ENCODE peak calls at places on chromosome 18, in four cellular contexts. Z is GM12878, E is K562, Q is HepG2. W is an unnamed sample.

GRCh38 chr18:36977121-36977520 is 148.2 kb downstream of the KIAA1328 start:
- DNase-seq in Z (no peak), E (no peak), Q (no peak), W (no peak)

GRCh38 chr18:23887493-23887892 is 127.1 kb upstream of the TTC39C start:
- DNase-seq in Z (no peak), E (no peak), Q (no peak), W (no peak)

GRCh38 chr18:34224423-34225217 is at the start of gene NOL4:
- DNase-seq in Z (no peak), E (no peak), Q (peak; percentile 51), W (peak; percentile 96)

GRCh38 chr18:33212363-33212762 is 228.2 kb downstream of the CCDC178 start:
- DNase-seq in Z (no peak), E (no peak), Q (no peak), W (no peak)

GRCh38 chr18:42274488-42275137 is 319.6 kb downstream of the PIK3C3 start:
- DNase-seq in Z (no peak), E (no peak), Q (peak; percentile 62), W (no peak)

GRCh38 chr18:7645756-7646155 is 78.6 kb downstream of the PTPRM start:
- DNase-seq in Z (no peak), E (no peak), Q (no peak), W (no peak)

GRCh38 chr18:76405761-76406356 is 89.2 kb downstream of the ZNF516 start:
- DNase-seq in Z (no peak), E (peak; percentile 44), Q (peak; percentile 34), W (peak; percentile 8)

GRCh38 chr18:31512203-31512764 is 14.3 kb downstream of the DSG2 start:
- DNase-seq in Z (no peak), E (no peak), Q (peak; percentile 97), W (no peak)

GRCh38 chr18:43278401-43278800 is 1.1 kb upstream of the SYT4 start:
- DNase-seq in Z (no peak), E (no peak), Q (no peak), W (no peak)

GRCh38 chr18:45590060-45590537 is 25.2 kb upstream of the SLC14A2 start:
- DNase-seq in Z (no peak), E (no peak), Q (no peak), W (peak; percentile 10)

GRCh38 chr18:934518-935123 is 29.9 kb downstream of the ADCYAP1 start:
- DNase-seq in Z (no peak), E (no peak), Q (no peak), W (no peak)

GRCh38 chr18:51070545-51070944 is 40.5 kb downstream of the SMAD4 start:
- DNase-seq in Z (no peak), E (no peak), Q (no peak), W (no peak)

GRCh38 chr18:35671952-35672603 is 90.5 kb downstream of the GALNT1 start:
- DNase-seq in Z (no peak), E (no peak), Q (no peak), W (no peak)

GRCh38 chr18:5622905-5623304 is 79.1 kb upstream of the EPB41L3 start:
- DNase-seq in Z (no peak), E (no peak), Q (no peak), W (no peak)

GRCh38 chr18:2515408-2515807 is 55.9 kb downstream of the METTL4 start:
- DNase-seq in Z (no peak), E (no peak), Q (no peak), W (no peak)

GRCh38 chr18:2512059-2512458 is 59.2 kb downstream of the METTL4 start:
- DNase-seq in Z (no peak), E (no peak), Q (no peak), W (no peak)

GRCh38 chr18:2518473-2518872 is 52.8 kb downstream of the METTL4 start:
- DNase-seq in Z (no peak), E (no peak), Q (no peak), W (no peak)

GRCh38 chr18:2513616-2514015 is 57.7 kb downstream of the METTL4 start:
- DNase-seq in Z (no peak), E (no peak), Q (no peak), W (no peak)

DNA sequence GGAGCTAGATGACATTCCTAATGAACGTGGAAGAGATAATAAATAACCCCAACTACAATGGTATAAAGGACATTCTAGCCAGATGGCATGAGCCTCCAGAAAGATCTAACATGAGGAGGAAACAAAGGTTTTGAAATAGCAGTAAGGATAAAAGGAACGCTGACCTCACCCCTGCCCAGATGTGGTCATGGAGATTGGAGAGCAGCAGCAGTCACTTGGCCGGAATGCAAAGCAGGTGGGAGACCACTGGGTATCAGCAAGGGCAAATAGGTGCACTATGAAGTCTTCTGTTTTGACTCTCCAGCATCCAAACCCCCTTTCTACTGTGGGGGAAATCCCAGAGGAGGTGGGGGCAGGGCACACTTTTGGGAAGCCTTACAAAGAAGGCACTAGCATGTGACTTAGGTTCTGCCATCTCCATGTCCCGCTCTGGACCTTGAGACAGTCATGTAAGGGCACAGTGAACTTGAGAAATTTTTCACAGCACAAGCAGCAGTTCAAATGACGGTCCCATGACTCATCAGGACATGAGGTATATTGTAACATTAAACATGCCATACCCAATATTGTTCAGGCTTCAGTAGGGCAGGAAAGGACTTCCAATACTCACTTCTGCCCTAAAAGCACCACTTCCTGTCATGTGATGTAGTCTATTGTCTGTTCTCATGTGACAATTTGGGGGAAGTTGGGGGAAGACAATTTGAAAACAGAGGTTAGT is 55.2 kb downstream of the METTL4 start:
- DNase-seq in Z (no peak), E (no peak), Q (peak; percentile 3), W (no peak)
- TF ChIP-seq SP1 in Z (no peak), E (no peak), Q (no peak), W (no peak)

DNA sequence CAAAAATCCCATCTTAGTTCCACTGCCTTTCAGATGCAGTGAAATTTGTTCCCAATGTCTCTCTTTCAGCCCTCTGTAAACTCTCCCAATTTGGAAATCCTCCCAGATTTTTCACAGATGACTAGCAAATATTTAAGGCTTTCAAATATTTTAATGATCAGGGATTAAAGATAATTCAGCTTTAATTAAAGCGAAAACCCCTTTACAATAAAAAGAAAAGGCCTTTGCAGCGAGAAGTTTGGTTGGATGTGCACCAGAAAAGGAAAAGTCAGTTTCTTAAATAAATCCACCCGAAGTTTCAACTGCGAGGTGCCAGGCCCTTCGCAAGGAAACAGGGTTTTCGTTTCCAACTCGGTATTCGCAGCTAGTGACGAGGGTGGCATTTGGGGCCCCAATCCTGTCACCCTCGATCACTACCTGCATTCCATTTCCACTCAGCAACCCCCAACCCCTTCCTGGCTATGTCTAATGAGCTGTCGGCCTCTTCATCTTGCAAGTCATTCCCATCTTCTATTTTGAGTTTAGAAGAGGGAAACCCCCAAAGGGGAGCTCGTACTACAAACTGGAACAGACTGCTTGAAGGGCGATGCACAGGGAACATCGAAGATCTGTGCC is 1.5 kb downstream of the RAX start:
- DNase-seq in Z (no peak), E (no peak), Q (no peak), W (no peak)
- TF ChIP-seq FOXM1 in Z (no peak), E (no peak), Q (no peak), W (no peak)

DNA sequence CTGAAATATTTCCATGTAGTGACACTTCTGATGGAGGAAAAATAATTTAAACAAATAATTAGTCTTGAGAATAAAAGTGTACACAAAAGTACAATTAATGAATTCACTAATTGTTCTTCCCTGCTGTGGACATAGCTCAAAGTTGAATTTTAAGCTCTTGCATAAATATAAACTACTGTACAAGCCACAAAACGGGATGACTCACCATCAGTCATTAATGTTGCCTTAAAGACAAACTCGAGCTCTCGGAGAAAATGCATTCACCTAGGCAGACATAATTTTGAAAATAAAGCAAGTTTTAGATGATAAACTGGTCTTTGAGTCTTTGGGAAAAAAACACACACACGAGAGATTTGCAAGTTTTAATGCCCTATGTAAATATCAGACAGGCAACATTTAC is 436.4 kb downstream of the ZNF521 start:
- DNase-seq in Z (no peak), E (no peak), Q (no peak), W (no peak)
- TF ChIP-seq SP1 in Z (no peak), E (no peak), Q (no peak), W (no peak)

DNA sequence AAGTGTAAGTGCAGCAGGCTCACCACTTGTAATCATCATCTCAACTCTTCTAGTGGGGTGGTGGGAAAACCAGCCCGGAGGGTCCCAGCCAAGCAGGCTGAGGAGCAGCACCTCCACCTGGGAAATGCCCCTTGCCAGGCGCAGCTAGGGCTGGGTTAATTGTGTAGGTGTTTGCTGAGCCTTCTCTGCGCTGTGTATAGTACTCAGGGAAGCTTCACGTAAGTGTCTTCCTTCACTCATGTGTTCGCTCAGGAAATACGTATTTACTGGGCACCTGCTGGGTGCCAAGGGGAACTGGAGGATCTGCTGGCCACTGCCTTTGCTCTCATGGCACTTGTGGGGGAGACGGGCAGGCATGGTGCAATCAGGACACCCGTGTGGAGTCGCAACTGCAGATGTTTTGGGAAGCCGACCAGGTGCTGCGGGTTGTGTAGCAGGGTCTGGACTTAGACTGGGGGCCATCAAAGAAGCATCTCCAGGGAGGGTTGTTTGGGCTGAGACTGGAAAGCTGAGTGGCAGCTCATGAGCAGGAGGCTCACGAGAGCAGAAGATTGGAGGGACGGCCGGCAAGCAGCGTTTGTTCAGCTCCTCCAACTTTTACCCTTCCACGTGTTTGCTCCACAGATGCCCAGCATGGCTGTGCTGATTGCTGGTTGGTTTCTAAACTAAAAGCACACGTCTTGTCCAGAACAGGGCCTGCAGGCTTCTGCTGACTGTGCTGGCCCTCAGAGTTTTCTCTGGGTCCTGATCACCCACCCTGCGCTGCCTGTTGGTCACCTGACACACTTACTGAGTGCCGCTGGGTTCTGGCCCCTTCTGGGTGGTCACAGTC is 164.6 kb downstream of the LDLRAD4 start:
- DNase-seq in Z (no peak), E (no peak), Q (no peak), W (no peak)
- TF ChIP-seq FOXM1 in Z (no peak), E (no peak), Q (no peak), W (no peak)

GRCh38 chr18:49721981-49722380 is 91.4 kb downstream of the ACAA2 start:
- DNase-seq in Z (no peak), E (no peak), Q (no peak), W (no peak)

GRCh38 chr18:49725809-49726514 is 87.4 kb downstream of the ACAA2 start:
- DNase-seq in Z (no peak), E (peak; percentile 44), Q (peak; percentile 13), W (peak; percentile 13)

GRCh38 chr18:49726564-49726963 is 86.8 kb downstream of the ACAA2 start:
- DNase-seq in Z (no peak), E (no peak), Q (no peak), W (no peak)

GRCh38 chr18:49722472-49722871 is 90.9 kb downstream of the ACAA2 start:
- DNase-seq in Z (no peak), E (no peak), Q (no peak), W (no peak)

GRCh38 chr18:49723648-49724180 is 89.6 kb downstream of the ACAA2 start:
- DNase-seq in Z (peak; percentile 43), E (no peak), Q (peak; percentile 80), W (no peak)
- TF ChIP-seq SP1 in Z (no peak), E (no peak), Q (no peak), W (no peak)